ENCODE peak calls at places on chromosomes 12 and 14, in five cellular contexts. One of them, this sample, is unnamed. For H3K36me3, the result is how much of the 10 kb centered on the place peaks cover.

GRCh38 chr14:24317141-24317927 is 6.0 kb downstream of the LTB4R start:
- DNase-seq in naive thymus-derived CD4-positive, alpha-beta T cell: no peak
- DNase-seq in fibroblast of lung: peak
- DNase-seq in endothelial cell of umbilical vein: no peak
- DNase-seq in GM06990: no peak
- DNase-seq in this sample: no peak

GRCh38 chr12:24109381-24110039 is 160.0 kb upstream of the SOX5 start:
- DNase-seq in endothelial cell of umbilical vein: peak
- DNase-seq in fibroblast of lung: peak
- DNase-seq in GM06990: no peak
- DNase-seq in naive thymus-derived CD4-positive, alpha-beta T cell: no peak
- DNase-seq in this sample: no peak

GRCh38 chr12:1922075-1922709 is 3.7 kb upstream of the CACNA2D4 start:
- DNase-seq in endothelial cell of umbilical vein: no peak
- DNase-seq in naive thymus-derived CD4-positive, alpha-beta T cell: no peak
- DNase-seq in fibroblast of lung: no peak
- DNase-seq in GM06990: no peak
- DNase-seq in this sample: no peak

GRCh38 chr12:4116251-4117111 is 157.1 kb upstream of the CCND2 start:
- DNase-seq in fibroblast of lung: peak
- DNase-seq in GM06990: no peak
- DNase-seq in naive thymus-derived CD4-positive, alpha-beta T cell: no peak
- DNase-seq in endothelial cell of umbilical vein: peak
- DNase-seq in this sample: no peak

GRCh38 chr12:106084759-106085158 is 54.0 kb downstream of the NUAK1 start:
- DNase-seq in fibroblast of lung: no peak
- DNase-seq in GM06990: no peak
- DNase-seq in endothelial cell of umbilical vein: no peak
- DNase-seq in naive thymus-derived CD4-positive, alpha-beta T cell: no peak
- DNase-seq in this sample: no peak

GRCh38 chr14:61568572-61569011 is 126.7 kb upstream of the HIF1A start:
- DNase-seq in endothelial cell of umbilical vein: no peak
- DNase-seq in fibroblast of lung: no peak
- DNase-seq in GM06990: peak
- DNase-seq in naive thymus-derived CD4-positive, alpha-beta T cell: peak
- DNase-seq in this sample: no peak

GRCh38 chr12:28060901-28061300 is 88.4 kb upstream of the PTHLH start:
- DNase-seq in naive thymus-derived CD4-positive, alpha-beta T cell: no peak
- DNase-seq in fibroblast of lung: no peak
- DNase-seq in endothelial cell of umbilical vein: no peak
- DNase-seq in GM06990: no peak
- DNase-seq in this sample: no peak

GRCh38 chr12:82596484-82596883 is 90.2 kb upstream of the TMTC2 start:
- DNase-seq in GM06990: no peak
- DNase-seq in naive thymus-derived CD4-positive, alpha-beta T cell: no peak
- DNase-seq in fibroblast of lung: no peak
- DNase-seq in endothelial cell of umbilical vein: no peak
- DNase-seq in this sample: no peak

GRCh38 chr12:116539361-116539771 is 19.8 kb upstream of the MAP1LC3B2 start:
- DNase-seq in naive thymus-derived CD4-positive, alpha-beta T cell: no peak
- DNase-seq in endothelial cell of umbilical vein: peak
- DNase-seq in GM06990: no peak
- DNase-seq in fibroblast of lung: peak
- DNase-seq in this sample: no peak

GRCh38 chr12:108559748-108560147 is 1.2 kb downstream of the SART3 start:
- DNase-seq in GM06990: no peak
- DNase-seq in fibroblast of lung: no peak
- DNase-seq in endothelial cell of umbilical vein: no peak
- DNase-seq in naive thymus-derived CD4-positive, alpha-beta T cell: no peak
- DNase-seq in this sample: no peak

GRCh38 chr14:69535230-69535848 is 39.3 kb downstream of the CCDC177 start:
- DNase-seq in endothelial cell of umbilical vein: peak
- DNase-seq in naive thymus-derived CD4-positive, alpha-beta T cell: no peak
- DNase-seq in GM06990: no peak
- DNase-seq in fibroblast of lung: peak
- DNase-seq in this sample: peak

GRCh38 chr12:126069549-126070165 is 1004.4 kb downstream of the AACS start:
- DNase-seq in fibroblast of lung: peak
- DNase-seq in naive thymus-derived CD4-positive, alpha-beta T cell: peak
- DNase-seq in endothelial cell of umbilical vein: peak
- DNase-seq in GM06990: no peak
- DNase-seq in this sample: peak

GRCh38 chr14:105223770-105224544 is 24.4 kb upstream of the BTBD6 start:
- DNase-seq in GM06990: no peak
- DNase-seq in fibroblast of lung: no peak
- DNase-seq in endothelial cell of umbilical vein: no peak
- DNase-seq in naive thymus-derived CD4-positive, alpha-beta T cell: no peak
- DNase-seq in this sample: no peak

GRCh38 chr12:6635856-6636521 is at the start of gene LPAR5:
- DNase-seq in naive thymus-derived CD4-positive, alpha-beta T cell: no peak
- DNase-seq in endothelial cell of umbilical vein: no peak
- DNase-seq in GM06990: peak
- DNase-seq in fibroblast of lung: peak
- DNase-seq in this sample: no peak

GRCh38 chr14:100304825-100305445 is 1.3 kb downstream of the SLC25A29 start:
- DNase-seq in endothelial cell of umbilical vein: peak
- DNase-seq in naive thymus-derived CD4-positive, alpha-beta T cell: no peak
- DNase-seq in fibroblast of lung: peak
- DNase-seq in GM06990: no peak
- DNase-seq in this sample: peak

GRCh38 chr12:14417717-14418116 is 52.2 kb downstream of the ATF7IP start:
- DNase-seq in GM06990: no peak
- DNase-seq in endothelial cell of umbilical vein: peak
- DNase-seq in naive thymus-derived CD4-positive, alpha-beta T cell: peak
- DNase-seq in fibroblast of lung: peak
- DNase-seq in this sample: peak

GRCh38 chr12:115473257-115473956 is 789.4 kb upstream of the TBX3 start:
- DNase-seq in GM06990: no peak
- DNase-seq in fibroblast of lung: no peak
- DNase-seq in naive thymus-derived CD4-positive, alpha-beta T cell: no peak
- DNase-seq in endothelial cell of umbilical vein: no peak
- DNase-seq in this sample: no peak

GRCh38 chr12:108394196-108394595 is 55.1 kb upstream of the CMKLR1 start:
- DNase-seq in naive thymus-derived CD4-positive, alpha-beta T cell: no peak
- DNase-seq in GM06990: no peak
- DNase-seq in fibroblast of lung: no peak
- DNase-seq in endothelial cell of umbilical vein: no peak
- DNase-seq in this sample: no peak

GRCh38 chr12:26010293-26010821 is 51.9 kb downstream of the RASSF8 start:
- DNase-seq in naive thymus-derived CD4-positive, alpha-beta T cell: no peak
- DNase-seq in fibroblast of lung: peak
- DNase-seq in endothelial cell of umbilical vein: peak
- DNase-seq in GM06990: no peak
- DNase-seq in this sample: peak

GRCh38 chr12:127342861-127343260 is 924.1 kb upstream of the TMEM132C start:
- DNase-seq in naive thymus-derived CD4-positive, alpha-beta T cell: no peak
- DNase-seq in GM06990: no peak
- DNase-seq in endothelial cell of umbilical vein: no peak
- DNase-seq in fibroblast of lung: peak
- DNase-seq in this sample: no peak

GRCh38 chr12:12016284-12017100 is 54.2 kb upstream of the BCL2L14 start:
- DNase-seq in naive thymus-derived CD4-positive, alpha-beta T cell: no peak
- DNase-seq in endothelial cell of umbilical vein: no peak
- DNase-seq in fibroblast of lung: peak
- DNase-seq in GM06990: no peak
- DNase-seq in this sample: no peak

GRCh38 chr12:5073838-5074237 is 30.2 kb downstream of the KCNA5 start:
- DNase-seq in GM06990: no peak
- DNase-seq in fibroblast of lung: no peak
- DNase-seq in naive thymus-derived CD4-positive, alpha-beta T cell: no peak
- DNase-seq in endothelial cell of umbilical vein: no peak
- DNase-seq in this sample: peak

GRCh38 chr12:80211671-80212070 is 112.3 kb downstream of the OTOGL start:
- DNase-seq in fibroblast of lung: no peak
- DNase-seq in endothelial cell of umbilical vein: no peak
- DNase-seq in naive thymus-derived CD4-positive, alpha-beta T cell: no peak
- DNase-seq in GM06990: no peak
- DNase-seq in this sample: no peak

GRCh38 chr12:52244615-52244994 is 11.6 kb downstream of the KRT7 start:
- DNase-seq in fibroblast of lung: no peak
- DNase-seq in GM06990: no peak
- DNase-seq in naive thymus-derived CD4-positive, alpha-beta T cell: no peak
- DNase-seq in endothelial cell of umbilical vein: no peak
- DNase-seq in this sample: no peak

GRCh38 chr12:68839183-68840147 is 31.5 kb downstream of the MDM2 start:
- DNase-seq in GM06990: no peak
- DNase-seq in fibroblast of lung: no peak
- DNase-seq in endothelial cell of umbilical vein: no peak
- DNase-seq in naive thymus-derived CD4-positive, alpha-beta T cell: no peak
- DNase-seq in this sample: no peak

GRCh38 chr12:34286934-34287333 is 264.6 kb downstream of the ALG10 start:
- DNase-seq in endothelial cell of umbilical vein: no peak
- DNase-seq in GM06990: no peak
- DNase-seq in fibroblast of lung: no peak
- DNase-seq in naive thymus-derived CD4-positive, alpha-beta T cell: no peak
- DNase-seq in this sample: no peak

GRCh38 chr14:93033039-93033982 is 82.4 kb downstream of the ITPK1 start:
- DNase-seq in GM06990: no peak
- DNase-seq in naive thymus-derived CD4-positive, alpha-beta T cell: no peak
- DNase-seq in endothelial cell of umbilical vein: no peak
- DNase-seq in fibroblast of lung: no peak
- DNase-seq in this sample: no peak

GRCh38 chr12:127494961-127495915 is 771.7 kb upstream of the TMEM132C start:
- DNase-seq in fibroblast of lung: no peak
- DNase-seq in GM06990: no peak
- DNase-seq in naive thymus-derived CD4-positive, alpha-beta T cell: no peak
- DNase-seq in endothelial cell of umbilical vein: no peak
- DNase-seq in this sample: no peak

GRCh38 chr14:35678403-35679028 is 130.6 kb downstream of the RALGAPA1 start:
- DNase-seq in GM06990: no peak
- DNase-seq in fibroblast of lung: no peak
- DNase-seq in naive thymus-derived CD4-positive, alpha-beta T cell: no peak
- DNase-seq in endothelial cell of umbilical vein: no peak
- DNase-seq in this sample: peak

GRCh38 chr12:2543801-2544200 is 251.0 kb upstream of the FKBP4 start:
- DNase-seq in endothelial cell of umbilical vein: no peak
- DNase-seq in naive thymus-derived CD4-positive, alpha-beta T cell: no peak
- DNase-seq in fibroblast of lung: no peak
- DNase-seq in GM06990: no peak
- DNase-seq in this sample: no peak

GRCh38 chr12:114443607-114444421 is 37.9 kb upstream of the TBX5 start:
- DNase-seq in fibroblast of lung: no peak
- DNase-seq in endothelial cell of umbilical vein: no peak
- DNase-seq in GM06990: no peak
- DNase-seq in naive thymus-derived CD4-positive, alpha-beta T cell: no peak
- DNase-seq in this sample: no peak
- H3K36me3 ChIP-seq in fibroblast of lung: under half
- H3K36me3 ChIP-seq in endothelial cell of umbilical vein: under half
- H3K36me3 ChIP-seq in GM06990: under half
- H3K36me3 ChIP-seq in naive thymus-derived CD4-positive, alpha-beta T cell: under half
- H3K36me3 ChIP-seq in this sample: under half

GRCh38 chr14:60114881-60115280 is 23.2 kb downstream of the PCNX4 start:
- DNase-seq in endothelial cell of umbilical vein: no peak
- DNase-seq in fibroblast of lung: no peak
- DNase-seq in GM06990: no peak
- DNase-seq in naive thymus-derived CD4-positive, alpha-beta T cell: no peak
- DNase-seq in this sample: no peak
- H3K36me3 ChIP-seq in endothelial cell of umbilical vein: under half
- H3K36me3 ChIP-seq in fibroblast of lung: under half
- H3K36me3 ChIP-seq in GM06990: under half
- H3K36me3 ChIP-seq in naive thymus-derived CD4-positive, alpha-beta T cell: under half
- H3K36me3 ChIP-seq in this sample: under half

GRCh38 chr12:120197542-120197887 is 3.0 kb upstream of the GCN1 start:
- DNase-seq in naive thymus-derived CD4-positive, alpha-beta T cell: no peak
- DNase-seq in endothelial cell of umbilical vein: no peak
- DNase-seq in GM06990: no peak
- DNase-seq in fibroblast of lung: no peak
- DNase-seq in this sample: no peak

GRCh38 chr12:120204171-120204570 is 3.3 kb upstream of the RPLP0 start:
- DNase-seq in fibroblast of lung: no peak
- DNase-seq in naive thymus-derived CD4-positive, alpha-beta T cell: no peak
- DNase-seq in GM06990: no peak
- DNase-seq in endothelial cell of umbilical vein: no peak
- DNase-seq in this sample: no peak

GRCh38 chr12:120196363-120196762 is 1.8 kb upstream of the GCN1 start:
- DNase-seq in GM06990: no peak
- DNase-seq in fibroblast of lung: no peak
- DNase-seq in naive thymus-derived CD4-positive, alpha-beta T cell: no peak
- DNase-seq in endothelial cell of umbilical vein: no peak
- DNase-seq in this sample: no peak

GRCh38 chr12:120199025-120199424 is 1.9 kb downstream of the RPLP0 start:
- DNase-seq in naive thymus-derived CD4-positive, alpha-beta T cell: no peak
- DNase-seq in fibroblast of lung: no peak
- DNase-seq in GM06990: no peak
- DNase-seq in endothelial cell of umbilical vein: no peak
- DNase-seq in this sample: no peak

GRCh38 chr12:120199595-120200306 is 1.2 kb downstream of the RPLP0 start:
- DNase-seq in endothelial cell of umbilical vein: peak
- DNase-seq in naive thymus-derived CD4-positive, alpha-beta T cell: no peak
- DNase-seq in fibroblast of lung: peak
- DNase-seq in GM06990: no peak
- DNase-seq in this sample: no peak
- H3K36me3 ChIP-seq in endothelial cell of umbilical vein: under half
- H3K36me3 ChIP-seq in naive thymus-derived CD4-positive, alpha-beta T cell: under half
- H3K36me3 ChIP-seq in fibroblast of lung: under half
- H3K36me3 ChIP-seq in GM06990: under half
- H3K36me3 ChIP-seq in this sample: half or more

GRCh38 chr12:77323778-77324415 is 258.5 kb upstream of the E2F7 start:
- DNase-seq in endothelial cell of umbilical vein: no peak
- DNase-seq in GM06990: no peak
- DNase-seq in naive thymus-derived CD4-positive, alpha-beta T cell: no peak
- DNase-seq in fibroblast of lung: no peak
- DNase-seq in this sample: no peak

GRCh38 chr12:77324763-77325468 is 259.5 kb upstream of the E2F7 start:
- DNase-seq in endothelial cell of umbilical vein: peak
- DNase-seq in GM06990: peak
- DNase-seq in fibroblast of lung: peak
- DNase-seq in naive thymus-derived CD4-positive, alpha-beta T cell: no peak
- DNase-seq in this sample: peak

GRCh38 chr12:77315407-77315806 is 250.0 kb upstream of the E2F7 start:
- DNase-seq in fibroblast of lung: no peak
- DNase-seq in naive thymus-derived CD4-positive, alpha-beta T cell: no peak
- DNase-seq in GM06990: no peak
- DNase-seq in endothelial cell of umbilical vein: no peak
- DNase-seq in this sample: no peak

GRCh38 chr12:77324416-77324762 is 259.0 kb upstream of the E2F7 start:
- DNase-seq in naive thymus-derived CD4-positive, alpha-beta T cell: no peak
- DNase-seq in endothelial cell of umbilical vein: no peak
- DNase-seq in fibroblast of lung: peak
- DNase-seq in GM06990: no peak
- DNase-seq in this sample: no peak

GRCh38 chr12:77319141-77319540 is 253.8 kb upstream of the E2F7 start:
- DNase-seq in GM06990: no peak
- DNase-seq in naive thymus-derived CD4-positive, alpha-beta T cell: no peak
- DNase-seq in endothelial cell of umbilical vein: no peak
- DNase-seq in fibroblast of lung: no peak
- DNase-seq in this sample: no peak
- H3K36me3 ChIP-seq in GM06990: under half
- H3K36me3 ChIP-seq in naive thymus-derived CD4-positive, alpha-beta T cell: under half
- H3K36me3 ChIP-seq in endothelial cell of umbilical vein: under half
- H3K36me3 ChIP-seq in fibroblast of lung: under half
- H3K36me3 ChIP-seq in this sample: under half

DNA sequence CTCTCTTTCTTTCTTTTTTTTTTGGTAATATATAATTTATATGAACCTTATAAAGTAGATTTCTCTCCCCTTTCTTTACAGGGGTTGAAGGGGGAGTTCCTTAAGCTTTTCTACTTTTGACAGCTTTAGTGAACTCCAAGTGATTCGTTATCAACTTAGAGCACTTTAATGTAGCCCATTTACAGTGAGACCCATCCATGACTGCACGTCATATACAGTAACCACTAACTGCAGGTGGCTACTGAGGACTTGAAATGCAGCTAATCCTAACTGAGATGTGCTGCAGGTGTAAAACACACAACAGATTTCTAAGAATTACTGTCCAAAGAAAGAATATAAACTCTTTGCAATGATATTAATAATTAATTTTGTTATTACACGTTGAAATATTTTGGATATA is 585 bp downstream of the LRRIQ1 start:
- DNase-seq in GM06990: no peak
- DNase-seq in naive thymus-derived CD4-positive, alpha-beta T cell: no peak
- DNase-seq in endothelial cell of umbilical vein: no peak
- DNase-seq in fibroblast of lung: no peak
- DNase-seq in this sample: no peak
- H3K36me3 ChIP-seq in GM06990: under half
- H3K36me3 ChIP-seq in naive thymus-derived CD4-positive, alpha-beta T cell: under half
- H3K36me3 ChIP-seq in endothelial cell of umbilical vein: under half
- H3K36me3 ChIP-seq in fibroblast of lung: under half
- H3K36me3 ChIP-seq in this sample: under half

This sample was measured in WERI-Rb-1.